ENCODE peak calls at places on chromosomes 5 and 9, in four cellular contexts. One of them, this sample, is unnamed.

GRCh38 chr5:67908145-67908765 is 307.3 kb upstream of the PIK3R1 start:
- DNase-seq in T-cell: no peak
- DNase-seq in stimulated activated naive CD8-positive, alpha-beta T cell treated with anti-CD3 and anti-CD28 coated beads, Interleukin-15, amount 100 ng/mL, for 72 hours: no peak
- DNase-seq in NCI-H1436: peak; percentile 15
- DNase-seq in this sample: no peak

GRCh38 chr5:72634444-72634843 is 127.2 kb upstream of the ZNF366 start:
- DNase-seq in stimulated activated naive CD8-positive, alpha-beta T cell treated with anti-CD3 and anti-CD28 coated beads, Interleukin-15, amount 100 ng/mL, for 72 hours: no peak
- DNase-seq in NCI-H1436: no peak
- DNase-seq in T-cell: no peak
- DNase-seq in this sample: no peak

GRCh38 chr5:38591450-38591849 is 35.0 kb upstream of the LIFR start:
- DNase-seq in stimulated activated naive CD8-positive, alpha-beta T cell treated with anti-CD3 and anti-CD28 coated beads, Interleukin-15, amount 100 ng/mL, for 72 hours: no peak
- DNase-seq in NCI-H1436: no peak
- DNase-seq in T-cell: no peak
- DNase-seq in this sample: no peak

GRCh38 chr5:140113180-140113698 is 670 bp upstream of the PURA start:
- DNase-seq in stimulated activated naive CD8-positive, alpha-beta T cell treated with anti-CD3 and anti-CD28 coated beads, Interleukin-15, amount 100 ng/mL, for 72 hours: peak; percentile 35
- DNase-seq in NCI-H1436: peak; percentile 10
- DNase-seq in T-cell: peak; percentile 13
- DNase-seq in this sample: no peak

GRCh38 chr5:2651116-2651515 is 100.4 kb downstream of the IRX2 start:
- DNase-seq in stimulated activated naive CD8-positive, alpha-beta T cell treated with anti-CD3 and anti-CD28 coated beads, Interleukin-15, amount 100 ng/mL, for 72 hours: no peak
- DNase-seq in NCI-H1436: no peak
- DNase-seq in T-cell: no peak
- DNase-seq in this sample: no peak

GRCh38 chr9:134189475-134190231 is 25.3 kb upstream of the RNU6ATAC start:
- DNase-seq in stimulated activated naive CD8-positive, alpha-beta T cell treated with anti-CD3 and anti-CD28 coated beads, Interleukin-15, amount 100 ng/mL, for 72 hours: no peak
- DNase-seq in NCI-H1436: no peak
- DNase-seq in T-cell: no peak
- DNase-seq in this sample: no peak

GRCh38 chr5:91311697-91312501 is 71.2 kb downstream of the ARRDC3 start:
- DNase-seq in stimulated activated naive CD8-positive, alpha-beta T cell treated with anti-CD3 and anti-CD28 coated beads, Interleukin-15, amount 100 ng/mL, for 72 hours: peak; percentile 79
- DNase-seq in NCI-H1436: peak; percentile 8
- DNase-seq in T-cell: peak; percentile 51
- DNase-seq in this sample: no peak

GRCh38 chr9:26308328-26308727 is 584.3 kb downstream of the CAAP1 start:
- DNase-seq in stimulated activated naive CD8-positive, alpha-beta T cell treated with anti-CD3 and anti-CD28 coated beads, Interleukin-15, amount 100 ng/mL, for 72 hours: no peak
- DNase-seq in NCI-H1436: no peak
- DNase-seq in T-cell: no peak
- DNase-seq in this sample: no peak

GRCh38 chr5:151678146-151678545 is 8.6 kb downstream of the SPARC start:
- DNase-seq in stimulated activated naive CD8-positive, alpha-beta T cell treated with anti-CD3 and anti-CD28 coated beads, Interleukin-15, amount 100 ng/mL, for 72 hours: no peak
- DNase-seq in NCI-H1436: no peak
- DNase-seq in T-cell: no peak
- DNase-seq in this sample: no peak

GRCh38 chr9:89902450-89902849 is 297.6 kb downstream of the GADD45G start:
- DNase-seq in stimulated activated naive CD8-positive, alpha-beta T cell treated with anti-CD3 and anti-CD28 coated beads, Interleukin-15, amount 100 ng/mL, for 72 hours: no peak
- DNase-seq in T-cell: no peak
- DNase-seq in NCI-H1436: no peak
- DNase-seq in this sample: no peak

GRCh38 chr9:92686954-92687353 is 17.0 kb upstream of the IPPK start:
- DNase-seq in T-cell: no peak
- DNase-seq in stimulated activated naive CD8-positive, alpha-beta T cell treated with anti-CD3 and anti-CD28 coated beads, Interleukin-15, amount 100 ng/mL, for 72 hours: no peak
- DNase-seq in NCI-H1436: no peak
- DNase-seq in this sample: no peak

GRCh38 chr9:297104-297794 is 82.6 kb downstream of the DOCK8 start:
- DNase-seq in stimulated activated naive CD8-positive, alpha-beta T cell treated with anti-CD3 and anti-CD28 coated beads, Interleukin-15, amount 100 ng/mL, for 72 hours: no peak
- DNase-seq in NCI-H1436: no peak
- DNase-seq in T-cell: no peak
- DNase-seq in this sample: no peak

GRCh38 chr5:109865636-109866035 is 175.9 kb downstream of the MAN2A1 start:
- DNase-seq in T-cell: no peak
- DNase-seq in NCI-H1436: peak; percentile 65
- DNase-seq in stimulated activated naive CD8-positive, alpha-beta T cell treated with anti-CD3 and anti-CD28 coated beads, Interleukin-15, amount 100 ng/mL, for 72 hours: no peak
- DNase-seq in this sample: no peak

GRCh38 chr9:81578606-81579005 is 110.7 kb downstream of the TLE1 start:
- DNase-seq in T-cell: no peak
- DNase-seq in NCI-H1436: no peak
- DNase-seq in stimulated activated naive CD8-positive, alpha-beta T cell treated with anti-CD3 and anti-CD28 coated beads, Interleukin-15, amount 100 ng/mL, for 72 hours: no peak
- DNase-seq in this sample: no peak

GRCh38 chr5:123120197-123120596 is 31.2 kb downstream of the PRDM6 start:
- DNase-seq in NCI-H1436: no peak
- DNase-seq in stimulated activated naive CD8-positive, alpha-beta T cell treated with anti-CD3 and anti-CD28 coated beads, Interleukin-15, amount 100 ng/mL, for 72 hours: no peak
- DNase-seq in T-cell: no peak
- DNase-seq in this sample: no peak

GRCh38 chr9:136700959-136701664 is 11.3 kb upstream of the DIPK1B start:
- DNase-seq in T-cell: peak; percentile 52
- DNase-seq in NCI-H1436: no peak
- DNase-seq in stimulated activated naive CD8-positive, alpha-beta T cell treated with anti-CD3 and anti-CD28 coated beads, Interleukin-15, amount 100 ng/mL, for 72 hours: peak; percentile 81
- DNase-seq in this sample: no peak

GRCh38 chr5:96601811-96602244 is 60.3 kb upstream of the CAST start:
- DNase-seq in NCI-H1436: peak; percentile 81
- DNase-seq in T-cell: peak; percentile 22
- DNase-seq in stimulated activated naive CD8-positive, alpha-beta T cell treated with anti-CD3 and anti-CD28 coated beads, Interleukin-15, amount 100 ng/mL, for 72 hours: peak; percentile 37
- DNase-seq in this sample: peak; percentile 24

GRCh38 chr5:96384353-96384752 is 48.7 kb downstream of the PCSK1 start:
- DNase-seq in T-cell: no peak
- DNase-seq in stimulated activated naive CD8-positive, alpha-beta T cell treated with anti-CD3 and anti-CD28 coated beads, Interleukin-15, amount 100 ng/mL, for 72 hours: no peak
- DNase-seq in NCI-H1436: no peak
- DNase-seq in this sample: no peak

GRCh38 chr5:65927497-65928340 is 1.3 kb downstream of the ERBIN start:
- DNase-seq in stimulated activated naive CD8-positive, alpha-beta T cell treated with anti-CD3 and anti-CD28 coated beads, Interleukin-15, amount 100 ng/mL, for 72 hours: peak; percentile 26
- DNase-seq in NCI-H1436: no peak
- DNase-seq in T-cell: no peak
- DNase-seq in this sample: no peak

GRCh38 chr5:179914032-179914755 is 6.5 kb upstream of the TBC1D9B start:
- DNase-seq in NCI-H1436: no peak
- DNase-seq in T-cell: no peak
- DNase-seq in stimulated activated naive CD8-positive, alpha-beta T cell treated with anti-CD3 and anti-CD28 coated beads, Interleukin-15, amount 100 ng/mL, for 72 hours: no peak
- DNase-seq in this sample: no peak

GRCh38 chr5:167049043-167049663 is 1242.3 kb upstream of the WWC1 start:
- DNase-seq in stimulated activated naive CD8-positive, alpha-beta T cell treated with anti-CD3 and anti-CD28 coated beads, Interleukin-15, amount 100 ng/mL, for 72 hours: no peak
- DNase-seq in NCI-H1436: no peak
- DNase-seq in T-cell: no peak
- DNase-seq in this sample: no peak

GRCh38 chr9:130327070-130327780 is 61.7 kb downstream of the HMCN2 start:
- DNase-seq in stimulated activated naive CD8-positive, alpha-beta T cell treated with anti-CD3 and anti-CD28 coated beads, Interleukin-15, amount 100 ng/mL, for 72 hours: no peak
- DNase-seq in T-cell: no peak
- DNase-seq in NCI-H1436: no peak
- DNase-seq in this sample: no peak

GRCh38 chr9:127264462-127265040 is at the start of gene GARNL3:
- DNase-seq in T-cell: no peak
- DNase-seq in NCI-H1436: no peak
- DNase-seq in stimulated activated naive CD8-positive, alpha-beta T cell treated with anti-CD3 and anti-CD28 coated beads, Interleukin-15, amount 100 ng/mL, for 72 hours: no peak
- DNase-seq in this sample: no peak

This sample was measured in NCI-H1105.